ENCODE peak calls at places on chromosomes 4 and X, in eight cellular contexts. One of them, this sample, is unnamed.

GRCh38 chr4:146342600-146343192 is 128.4 kb downstream of the REELD1 start:
- DNase-seq in transverse colon: no peak
- DNase-seq in upper lobe of left lung: no peak
- DNase-seq in GM12891: no peak
- DNase-seq in suprapubic skin: no peak
- DNase-seq in spleen: no peak
- DNase-seq in IMR-90: peak
- DNase-seq in adrenal gland: peak
- DNase-seq in this sample: no peak

GRCh38 chr4:94507708-94508107 is 56.0 kb downstream of the PDLIM5 start:
- DNase-seq in transverse colon: peak
- DNase-seq in upper lobe of left lung: no peak
- DNase-seq in GM12891: no peak
- DNase-seq in suprapubic skin: no peak
- DNase-seq in spleen: no peak
- DNase-seq in IMR-90: peak
- DNase-seq in adrenal gland: no peak
- DNase-seq in this sample: peak

GRCh38 chr4:41797260-41797659 is 48.7 kb upstream of the PHOX2B start:
- DNase-seq in transverse colon: no peak
- DNase-seq in upper lobe of left lung: no peak
- DNase-seq in GM12891: no peak
- DNase-seq in suprapubic skin: no peak
- DNase-seq in spleen: no peak
- DNase-seq in IMR-90: no peak
- DNase-seq in adrenal gland: no peak
- DNase-seq in this sample: no peak

GRCh38 chrX:70477734-70478075 is 33.1 kb downstream of the DLG3 start:
- DNase-seq in transverse colon: no peak
- DNase-seq in upper lobe of left lung: no peak
- DNase-seq in GM12891: no peak
- DNase-seq in suprapubic skin: no peak
- DNase-seq in spleen: no peak
- DNase-seq in IMR-90: no peak
- DNase-seq in adrenal gland: no peak
- DNase-seq in this sample: no peak

GRCh38 chr4:109572154-109572553 is 12.1 kb downstream of the MCUB start:
- DNase-seq in transverse colon: no peak
- DNase-seq in upper lobe of left lung: no peak
- DNase-seq in GM12891: no peak
- DNase-seq in suprapubic skin: no peak
- DNase-seq in spleen: no peak
- DNase-seq in IMR-90: no peak
- DNase-seq in adrenal gland: no peak
- DNase-seq in this sample: no peak

GRCh38 chrX:12770440-12770839 is 20.8 kb upstream of the PRPS2 start:
- DNase-seq in transverse colon: no peak
- DNase-seq in upper lobe of left lung: no peak
- DNase-seq in GM12891: no peak
- DNase-seq in suprapubic skin: no peak
- DNase-seq in spleen: no peak
- DNase-seq in IMR-90: peak
- DNase-seq in adrenal gland: no peak
- DNase-seq in this sample: no peak

GRCh38 chr4:83054928-83055327 is 19.9 kb downstream of the COPS4 start:
- DNase-seq in transverse colon: no peak
- DNase-seq in upper lobe of left lung: no peak
- DNase-seq in GM12891: no peak
- DNase-seq in suprapubic skin: no peak
- DNase-seq in spleen: no peak
- DNase-seq in IMR-90: peak
- DNase-seq in adrenal gland: no peak
- DNase-seq in this sample: no peak

GRCh38 chr4:17094209-17094608 is 195.8 kb upstream of the LDB2 start:
- DNase-seq in transverse colon: no peak
- DNase-seq in upper lobe of left lung: no peak
- DNase-seq in GM12891: no peak
- DNase-seq in suprapubic skin: no peak
- DNase-seq in spleen: no peak
- DNase-seq in IMR-90: no peak
- DNase-seq in adrenal gland: no peak
- DNase-seq in this sample: no peak

GRCh38 chrX:56793533-56794320 is 64.7 kb downstream of the NBDY start:
- DNase-seq in transverse colon: peak
- DNase-seq in upper lobe of left lung: peak
- DNase-seq in GM12891: no peak
- DNase-seq in suprapubic skin: no peak
- DNase-seq in spleen: peak
- DNase-seq in IMR-90: no peak
- DNase-seq in adrenal gland: peak
- DNase-seq in this sample: no peak

GRCh38 chr4:182192511-182193181 is 50.6 kb upstream of the TENM3 start:
- DNase-seq in transverse colon: no peak
- DNase-seq in upper lobe of left lung: no peak
- DNase-seq in GM12891: no peak
- DNase-seq in suprapubic skin: no peak
- DNase-seq in spleen: no peak
- DNase-seq in IMR-90: peak
- DNase-seq in adrenal gland: no peak
- DNase-seq in this sample: no peak

GRCh38 chr4:681736-682451 is 7.1 kb downstream of the SLC49A3 start:
- DNase-seq in transverse colon: peak
- DNase-seq in upper lobe of left lung: peak
- DNase-seq in GM12891: no peak
- DNase-seq in suprapubic skin: peak
- DNase-seq in spleen: peak
- DNase-seq in IMR-90: no peak
- DNase-seq in adrenal gland: peak
- DNase-seq in this sample: no peak

GRCh38 chrX:44105228-44105913 is 132.2 kb upstream of the NDP start:
- DNase-seq in transverse colon: no peak
- DNase-seq in upper lobe of left lung: no peak
- DNase-seq in GM12891: no peak
- DNase-seq in suprapubic skin: no peak
- DNase-seq in spleen: no peak
- DNase-seq in IMR-90: no peak
- DNase-seq in adrenal gland: no peak
- DNase-seq in this sample: no peak

GRCh38 chrX:71543316-71543715 is 10.4 kb downstream of the OGT start:
- DNase-seq in transverse colon: no peak
- DNase-seq in upper lobe of left lung: no peak
- DNase-seq in GM12891: no peak
- DNase-seq in suprapubic skin: no peak
- DNase-seq in spleen: no peak
- DNase-seq in IMR-90: peak
- DNase-seq in adrenal gland: no peak
- DNase-seq in this sample: no peak

GRCh38 chr4:103403619-103404018 is 205.5 kb upstream of the CENPE start:
- DNase-seq in transverse colon: no peak
- DNase-seq in upper lobe of left lung: no peak
- DNase-seq in GM12891: no peak
- DNase-seq in suprapubic skin: no peak
- DNase-seq in spleen: no peak
- DNase-seq in IMR-90: no peak
- DNase-seq in adrenal gland: no peak
- DNase-seq in this sample: no peak

GRCh38 chrX:119605398-119605738 is 856 bp downstream of the NKRF start:
- DNase-seq in transverse colon: no peak
- DNase-seq in upper lobe of left lung: peak
- DNase-seq in GM12891: no peak
- DNase-seq in suprapubic skin: no peak
- DNase-seq in spleen: peak
- DNase-seq in IMR-90: no peak
- DNase-seq in adrenal gland: peak
- DNase-seq in this sample: no peak
- TF ChIP-seq POLR2A in transverse colon: no peak
- TF ChIP-seq POLR2A in upper lobe of left lung: no peak
- TF ChIP-seq POLR2A in GM12891: no peak
- TF ChIP-seq POLR2A in suprapubic skin: no peak
- TF ChIP-seq POLR2A in spleen: no peak
- TF ChIP-seq POLR2A in IMR-90: no peak
- TF ChIP-seq POLR2A in adrenal gland: no peak
- TF ChIP-seq POLR2A in this sample: no peak

DNA sequence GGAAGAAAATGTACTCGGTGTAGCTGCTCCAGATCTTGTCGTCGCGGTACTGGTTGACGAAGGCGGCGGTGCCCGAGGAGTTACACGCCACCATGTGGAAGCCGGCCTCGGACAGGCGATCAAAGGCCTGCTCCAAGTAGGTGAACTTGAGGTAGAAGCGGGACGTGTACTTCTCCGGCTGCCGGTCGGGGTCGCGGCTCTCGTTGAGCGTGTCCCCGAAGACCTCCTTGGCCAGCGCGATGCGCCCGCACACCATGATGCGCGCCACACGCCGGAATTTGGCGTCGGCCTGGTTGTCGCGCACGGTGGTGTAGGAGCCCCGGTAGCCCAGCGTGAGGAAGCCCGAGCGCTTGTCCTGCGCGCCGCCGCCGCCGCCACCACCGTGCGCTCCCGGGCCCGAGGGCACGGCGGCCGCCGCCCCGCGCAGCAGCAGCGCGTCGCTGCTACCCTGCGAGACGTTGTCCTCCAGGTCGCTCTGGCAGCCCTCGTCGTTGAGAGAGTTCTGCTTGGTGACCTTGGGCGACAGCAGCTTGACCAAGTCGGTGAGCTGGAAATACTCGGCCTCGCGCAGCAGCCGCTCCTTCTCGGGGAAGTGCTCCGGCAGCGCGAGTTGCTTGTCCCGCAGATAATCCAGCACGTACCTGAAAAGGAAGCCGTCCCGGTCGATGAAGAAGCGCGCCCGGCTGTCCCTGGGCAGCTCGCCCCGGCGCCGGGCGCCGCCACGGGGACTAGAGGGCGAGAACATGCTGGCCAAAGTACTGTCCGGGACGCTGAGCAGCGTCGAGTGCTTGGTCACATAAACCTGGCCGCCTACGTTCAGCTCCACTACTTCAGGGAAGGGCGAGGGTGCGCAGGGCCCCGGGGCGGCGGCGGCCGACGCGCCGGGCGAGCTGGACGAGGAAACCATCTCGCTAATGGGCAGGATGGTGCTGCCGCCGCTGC is 775 bp downstream of the KCTD8 start:
- DNase-seq in transverse colon: no peak
- DNase-seq in upper lobe of left lung: peak
- DNase-seq in GM12891: no peak
- DNase-seq in suprapubic skin: no peak
- DNase-seq in spleen: peak
- DNase-seq in IMR-90: no peak
- DNase-seq in adrenal gland: peak
- DNase-seq in this sample: peak
- TF ChIP-seq POLR2A in transverse colon: no peak
- TF ChIP-seq POLR2A in upper lobe of left lung: no peak
- TF ChIP-seq POLR2A in GM12891: no peak
- TF ChIP-seq POLR2A in suprapubic skin: no peak
- TF ChIP-seq POLR2A in spleen: no peak
- TF ChIP-seq POLR2A in IMR-90: no peak
- TF ChIP-seq POLR2A in adrenal gland: peak
- TF ChIP-seq POLR2A in this sample: no peak

GRCh38 chr4:73220815-73221214 is 37.8 kb downstream of the ANKRD17 start:
- DNase-seq in transverse colon: no peak
- DNase-seq in upper lobe of left lung: no peak
- DNase-seq in GM12891: no peak
- DNase-seq in suprapubic skin: no peak
- DNase-seq in spleen: no peak
- DNase-seq in IMR-90: no peak
- DNase-seq in adrenal gland: no peak
- DNase-seq in this sample: no peak

GRCh38 chr4:73223258-73223651 is 35.3 kb downstream of the ANKRD17 start:
- DNase-seq in transverse colon: no peak
- DNase-seq in upper lobe of left lung: no peak
- DNase-seq in GM12891: no peak
- DNase-seq in suprapubic skin: no peak
- DNase-seq in spleen: no peak
- DNase-seq in IMR-90: no peak
- DNase-seq in adrenal gland: no peak
- DNase-seq in this sample: no peak

GRCh38 chr4:73224886-73225285 is 33.7 kb downstream of the ANKRD17 start:
- DNase-seq in transverse colon: no peak
- DNase-seq in upper lobe of left lung: no peak
- DNase-seq in GM12891: no peak
- DNase-seq in suprapubic skin: no peak
- DNase-seq in spleen: no peak
- DNase-seq in IMR-90: no peak
- DNase-seq in adrenal gland: no peak
- DNase-seq in this sample: no peak

GRCh38 chr4:73221734-73222133 is 36.9 kb downstream of the ANKRD17 start:
- DNase-seq in transverse colon: no peak
- DNase-seq in upper lobe of left lung: no peak
- DNase-seq in GM12891: no peak
- DNase-seq in suprapubic skin: no peak
- DNase-seq in spleen: no peak
- DNase-seq in IMR-90: no peak
- DNase-seq in adrenal gland: no peak
- DNase-seq in this sample: no peak

GRCh38 chr4:73222466-73223257 is 35.9 kb downstream of the ANKRD17 start:
- DNase-seq in transverse colon: peak
- DNase-seq in upper lobe of left lung: peak
- DNase-seq in GM12891: peak
- DNase-seq in suprapubic skin: no peak
- DNase-seq in spleen: no peak
- DNase-seq in IMR-90: peak
- DNase-seq in adrenal gland: peak
- DNase-seq in this sample: peak
- TF ChIP-seq POLR2A in transverse colon: peak
- TF ChIP-seq POLR2A in upper lobe of left lung: peak
- TF ChIP-seq POLR2A in GM12891: peak
- TF ChIP-seq POLR2A in suprapubic skin: no peak
- TF ChIP-seq POLR2A in spleen: no peak
- TF ChIP-seq POLR2A in IMR-90: peak
- TF ChIP-seq POLR2A in adrenal gland: peak
- TF ChIP-seq POLR2A in this sample: peak

GRCh38 chrX:3815896-3816664 is 102.6 kb upstream of the PRKX start:
- DNase-seq in transverse colon: peak
- DNase-seq in upper lobe of left lung: peak
- DNase-seq in GM12891: peak
- DNase-seq in suprapubic skin: peak
- DNase-seq in spleen: peak
- DNase-seq in IMR-90: peak
- DNase-seq in adrenal gland: peak
- DNase-seq in this sample: no peak
- TF ChIP-seq POLR2A in transverse colon: peak
- TF ChIP-seq POLR2A in upper lobe of left lung: no peak
- TF ChIP-seq POLR2A in GM12891: no peak
- TF ChIP-seq POLR2A in suprapubic skin: no peak
- TF ChIP-seq POLR2A in spleen: no peak
- TF ChIP-seq POLR2A in IMR-90: peak
- TF ChIP-seq POLR2A in adrenal gland: peak
- TF ChIP-seq POLR2A in this sample: no peak

DNA sequence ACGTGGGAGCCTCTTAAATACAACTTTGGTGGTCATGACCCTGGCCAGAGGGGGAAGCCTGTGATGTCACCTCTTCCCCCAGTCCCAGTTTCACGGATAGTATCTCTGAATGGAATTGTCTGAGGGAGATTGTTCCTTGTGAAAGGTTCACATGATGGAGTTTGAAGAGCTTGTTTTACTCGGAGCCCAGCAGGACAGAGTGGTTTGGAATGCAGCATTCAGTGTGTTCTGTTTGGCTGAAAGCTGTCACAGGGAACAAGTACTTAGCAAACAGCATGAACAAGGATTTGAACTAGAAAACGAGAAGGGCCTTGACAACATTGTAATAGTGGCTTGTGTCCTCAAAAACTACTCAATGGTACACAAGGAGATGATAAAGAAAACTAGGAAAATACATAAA is 133.9 kb upstream of the CXorf66 start:
- DNase-seq in transverse colon: no peak
- DNase-seq in upper lobe of left lung: no peak
- DNase-seq in GM12891: no peak
- DNase-seq in suprapubic skin: no peak
- DNase-seq in spleen: no peak
- DNase-seq in IMR-90: no peak
- DNase-seq in adrenal gland: no peak
- DNase-seq in this sample: no peak
- TF ChIP-seq POLR2A in transverse colon: no peak
- TF ChIP-seq POLR2A in upper lobe of left lung: no peak
- TF ChIP-seq POLR2A in GM12891: no peak
- TF ChIP-seq POLR2A in suprapubic skin: no peak
- TF ChIP-seq POLR2A in spleen: no peak
- TF ChIP-seq POLR2A in IMR-90: no peak
- TF ChIP-seq POLR2A in adrenal gland: no peak
- TF ChIP-seq POLR2A in this sample: no peak